ENCODE peak calls at places on chromosomes 16 and 17, in nine cellular contexts. Y is brain pericyte; Q is CD8-positive, alpha-beta memory T cell; T is tibial artery; R is AG04450; Z is activated T-helper 2 cell treated with anti-CD3 and anti-CD28 coated beads, Interferon-gamma antibody, Interleukin-2, Interleukin-4, amounts not matched to agents 10 μg/mL and 5 μg/mL and 100 μg/mL, durations not matched to agents 14 hours and 24 hours and 36 hours; W is stimulated activated CD4-positive, alpha-beta T cell treated with anti-CD3 and anti-CD28 coated beads, Interleukin-2, amount 100 ng/mL, for 48 hours; X is KG1; M is GM12891. V is an unnamed sample.

GRCh38 chr16:84603115-84603816 is 14.6 kb downstream of the COTL1 start:
- DNase-seq in Y (peak), Q (no peak), T (peak), R (peak), Z (no peak), W (no peak), X (no peak), M (no peak), V (no peak)

GRCh38 chr16:76277099-76278030 is at the start of gene CNTNAP4:
- DNase-seq in Y (no peak), Q (no peak), T (peak), R (no peak), Z (no peak), W (no peak), X (no peak), M (no peak), V (no peak)

GRCh38 chr17:4742133-4742532 is 2.4 kb upstream of the CXCL16 start:
- DNase-seq in Y (no peak), Q (no peak), T (no peak), R (no peak), Z (no peak), W (no peak), X (no peak), M (no peak), V (no peak)

GRCh38 chr17:47718634-47719405 is 14.2 kb upstream of the TBX21 start:
- DNase-seq in Y (no peak), Q (no peak), T (no peak), R (no peak), Z (no peak), W (no peak), X (no peak), M (no peak), V (no peak)

GRCh38 chr17:74917430-74917829 is 5.6 kb downstream of the USH1G start:
- DNase-seq in Y (no peak), Q (no peak), T (no peak), R (no peak), Z (no peak), W (no peak), X (no peak), M (no peak), V (no peak)

GRCh38 chr16:87833548-87833947 is 35.8 kb downstream of the SLC7A5 start:
- DNase-seq in Y (no peak), Q (no peak), T (no peak), R (no peak), Z (no peak), W (no peak), X (no peak), M (no peak), V (no peak)

GRCh38 chr16:86222965-86223551 is 287.3 kb upstream of the FOXF1 start:
- DNase-seq in Y (no peak), Q (no peak), T (no peak), R (peak), Z (no peak), W (no peak), X (no peak), M (no peak), V (no peak)

GRCh38 chr17:19579867-19580565 is 46.4 kb downstream of the SLC47A1 start:
- DNase-seq in Y (no peak), Q (no peak), T (no peak), R (no peak), Z (no peak), W (no peak), X (no peak), M (peak), V (no peak)

GRCh38 chr16:85675528-85675927 is 13.2 kb downstream of the GINS2 start:
- DNase-seq in Y (no peak), Q (no peak), T (no peak), R (no peak), Z (no peak), W (no peak), X (no peak), M (no peak), V (no peak)

GRCh38 chr16:50072730-50073129 is 7.0 kb downstream of the HEATR3 start:
- DNase-seq in Y (no peak), Q (no peak), T (no peak), R (no peak), Z (no peak), W (no peak), X (no peak), M (no peak), V (no peak)

GRCh38 chr16:25031441-25032307 is 16.5 kb upstream of the ARHGAP17 start:
- DNase-seq in Y (peak), Q (peak), T (peak), R (peak), Z (peak), W (peak), X (peak), M (peak), V (peak)

GRCh38 chr16:4200000-4200780 is 41.7 kb downstream of the SRL start:
- DNase-seq in Y (no peak), Q (no peak), T (peak), R (peak), Z (no peak), W (peak), X (no peak), M (no peak), V (peak)

GRCh38 chr16:3580271-3580670 is 3.1 kb upstream of the NLRC3 start:
- DNase-seq in Y (no peak), Q (no peak), T (no peak), R (no peak), Z (no peak), W (no peak), X (peak), M (no peak), V (peak)

GRCh38 chr16:12315330-12316138 is 339.0 kb downstream of the SNX29 start:
- DNase-seq in Y (no peak), Q (no peak), T (no peak), R (no peak), Z (no peak), W (no peak), X (no peak), M (no peak), V (no peak)

GRCh38 chr17:31112001-31112661 is 17.4 kb downstream of the NF1 start:
- DNase-seq in Y (no peak), Q (no peak), T (no peak), R (no peak), Z (no peak), W (no peak), X (no peak), M (no peak), V (no peak)

GRCh38 chr17:28370035-28370743 is at the start of gene VTN:
- DNase-seq in Y (no peak), Q (no peak), T (peak), R (no peak), Z (no peak), W (no peak), X (no peak), M (no peak), V (no peak)

GRCh38 chr17:39923836-39924690 is 3.3 kb downstream of the ORMDL3 start:
- DNase-seq in Y (peak), Q (no peak), T (no peak), R (no peak), Z (no peak), W (no peak), X (no peak), M (no peak), V (no peak)

GRCh38 chr17:50212121-50212843 is 10.9 kb upstream of the COL1A1 start:
- DNase-seq in Y (no peak), Q (no peak), T (peak), R (peak), Z (no peak), W (no peak), X (no peak), M (no peak), V (no peak)

GRCh38 chr17:1197781-1198490 is 18.2 kb upstream of the ABR start:
- DNase-seq in Y (no peak), Q (peak), T (peak), R (no peak), Z (peak), W (no peak), X (peak), M (peak), V (peak)

GRCh38 chr16:35377142-35377541 is 1917.7 kb downstream of the TP53TG3F start:
- DNase-seq in Y (no peak), Q (no peak), T (no peak), R (no peak), Z (no peak), W (no peak), X (no peak), M (no peak), V (no peak)

V was measured in germinal center.